ENCODE peak calls at places on chromosomes 3 and 15, in seven cellular contexts. D is AG10803, F is SW 1271, I is GM03348, J is pulmonary artery endothelial cell, R is memory B cell, Q is fibroblast of mammary gland. L is an unnamed sample.

GRCh38 chr3:178585439-178585838 is 49.2 kb downstream of the KCNMB2 start:
- DNase-seq in F (no peak), R (no peak), D (no peak), I (no peak), J (no peak), Q (no peak), L (no peak)

GRCh38 chr3:140022061-140022781 is 87.2 kb downstream of the CLSTN2 start:
- DNase-seq in I (no peak), J (no peak), D (no peak), F (no peak), R (no peak), Q (no peak), L (no peak)

GRCh38 chr3:156727519-156728205 is 53.3 kb downstream of the TIPARP start:
- DNase-seq in J (no peak), F (no peak), D (no peak), R (no peak), I (no peak), Q (peak; percentile 43), L (no peak)

GRCh38 chr3:12963869-12964712 is 109.1 kb downstream of the IQSEC1 start:
- DNase-seq in R (no peak), J (no peak), F (no peak), Q (peak; percentile 78), D (peak; percentile 65), I (peak; percentile 32), L (peak; percentile 43)

GRCh38 chr3:11317300-11317699 is 45.1 kb downstream of the ATG7 start:
- DNase-seq in R (no peak), D (no peak), Q (no peak), J (no peak), I (no peak), F (no peak), L (no peak)

GRCh38 chr3:116140100-116140689 is 305.1 kb downstream of the LSAMP start:
- DNase-seq in D (peak; percentile 47), R (no peak), J (no peak), F (no peak), I (peak; percentile 19), Q (peak; percentile 57), L (peak; percentile 47)

GRCh38 chr3:13262493-13263211 is 157.5 kb downstream of the NUP210 start:
- DNase-seq in D (no peak), R (no peak), J (no peak), I (no peak), F (no peak), Q (peak; percentile 4), L (no peak)

GRCh38 chr15:41891946-41892345 is 1.9 kb downstream of the SPTBN5 start:
- DNase-seq in J (no peak), F (no peak), R (no peak), I (no peak), Q (no peak), D (no peak), L (no peak)

GRCh38 chr3:100234364-100234763 is 26.4 kb upstream of the TBC1D23 start:
- DNase-seq in F (no peak), Q (no peak), D (no peak), J (no peak), I (no peak), R (no peak), L (no peak)

GRCh38 chr15:83612226-83612625 is 41.7 kb upstream of the ADAMTSL3 start:
- DNase-seq in F (no peak), J (no peak), I (no peak), R (no peak), Q (no peak), D (no peak), L (no peak)

GRCh38 chr3:123724306-123724705 is 139.5 kb upstream of the HACD2 start:
- DNase-seq in D (peak; percentile 49), F (no peak), J (no peak), Q (no peak), I (peak; percentile 42), R (no peak), L (peak; percentile 52)

GRCh38 chr15:32790352-32790999 is 72.7 kb downstream of the GREM1 start:
- DNase-seq in I (peak; percentile 27), D (peak; percentile 75), Q (peak; percentile 45), J (no peak), R (no peak), F (no peak), L (peak; percentile 79)

GRCh38 chr3:158057666-158058065 is 48.6 kb downstream of the SHOX2 start:
- DNase-seq in D (no peak), Q (peak; percentile 15), R (no peak), J (no peak), I (no peak), F (no peak), L (no peak)

GRCh38 chr3:126685493-126685892 is 18.5 kb upstream of the CHCHD6 start:
- DNase-seq in F (no peak), R (no peak), I (no peak), J (no peak), Q (peak; percentile 48), D (peak; percentile 45), L (no peak)

GRCh38 chr3:41304603-41305002 is 105.3 kb downstream of the CTNNB1 start:
- DNase-seq in F (no peak), D (peak; percentile 22), R (no peak), J (peak; percentile 27), I (peak; percentile 16), Q (peak; percentile 43), L (peak; percentile 15)

GRCh38 chr3:135083179-135083578 is 288.1 kb downstream of the EPHB1 start:
- DNase-seq in Q (no peak), R (no peak), J (no peak), I (no peak), D (no peak), F (no peak), L (no peak)

GRCh38 chr3:57079221-57079831 is 18.9 kb downstream of the SPATA12 start:
- DNase-seq in J (no peak), R (peak; percentile 33), Q (no peak), F (peak; percentile 8), D (peak; percentile 18), I (peak; percentile 88), L (no peak)

GRCh38 chr15:80242132-80242769 is 9.8 kb downstream of the CTXND1 start:
- DNase-seq in I (peak; percentile 58), D (peak; percentile 44), Q (peak; percentile 31), J (no peak), F (no peak), R (no peak), L (peak; percentile 24)

GRCh38 chr3:114052216-114052615 is 4.1 kb downstream of the CCDC191 start:
- DNase-seq in Q (peak; percentile 13), F (no peak), R (no peak), I (peak; percentile 8), D (peak; percentile 2), J (no peak), L (peak; percentile 11)

GRCh38 chr3:5019411-5020261 is 40.4 kb downstream of the BHLHE40 start:
- DNase-seq in R (no peak), J (no peak), I (no peak), F (no peak), D (no peak), Q (peak; percentile 42), L (no peak)

GRCh38 chr15:39156166-39156565 is 424.7 kb upstream of the THBS1 start:
- DNase-seq in R (no peak), Q (peak; percentile 94), F (no peak), I (peak; percentile 40), D (peak; percentile 74), J (no peak), L (no peak)

GRCh38 chr3:134144694-134145093 is 106.0 kb downstream of the RYK start:
- DNase-seq in I (no peak), Q (no peak), R (no peak), F (no peak), D (no peak), J (no peak), L (no peak)

GRCh38 chr3:66107855-66108254 is 69.1 kb upstream of the MAGI1 start:
- DNase-seq in D (peak; percentile 93), I (peak; percentile 73), F (no peak), R (no peak), Q (peak; percentile 79), J (no peak), L (peak; percentile 50)

GRCh38 chr3:69715204-69715603 is 24.1 kb upstream of the MITF start:
- DNase-seq in I (no peak), Q (no peak), R (no peak), F (no peak), J (no peak), D (no peak), L (no peak)

GRCh38 chr3:178170698-178171535 is 365.3 kb upstream of the KCNMB2 start:
- DNase-seq in J (peak; percentile 93), F (no peak), Q (peak; percentile 98), R (no peak), D (peak; percentile 85), I (peak; percentile 57), L (peak; percentile 86)

GRCh38 chr3:62277986-62278385 is 95.4 kb downstream of the FEZF2 start:
- DNase-seq in R (no peak), Q (peak; percentile 30), F (no peak), I (no peak), D (no peak), J (no peak), L (peak; percentile 1)

GRCh38 chr3:192902481-192903023 is 15.1 kb downstream of the MB21D2 start:
- DNase-seq in I (no peak), D (no peak), J (no peak), R (no peak), Q (no peak), F (no peak), L (no peak)

GRCh38 chr3:100928638-100929428 is 64.4 kb downstream of the ABI3BP start:
- DNase-seq in R (no peak), J (no peak), F (no peak), D (peak; percentile 90), Q (peak; percentile 100), I (peak; percentile 44), L (peak; percentile 95)

GRCh38 chr15:89362203-89363101 is 27.8 kb upstream of the POLG start:
- DNase-seq in I (no peak), J (no peak), F (no peak), R (no peak), D (no peak), Q (no peak), L (no peak)

GRCh38 chr15:57866149-57866736 is 159.7 kb downstream of the POLR2M start:
- DNase-seq in Q (peak; percentile 47), F (peak; percentile 7), R (peak; percentile 22), D (peak; percentile 37), I (peak; percentile 58), J (peak; percentile 13), L (peak; percentile 15)

GRCh38 chr15:23074684-23075083 is 35.3 kb upstream of the TUBGCP5 start:
- DNase-seq in D (peak; percentile 21), I (peak; percentile 28), F (no peak), J (no peak), Q (peak; percentile 2), R (no peak), L (no peak)

GRCh38 chr15:64006642-64007041 is 39.6 kb downstream of the DAPK2 start:
- DNase-seq in I (no peak), Q (no peak), J (no peak), F (no peak), D (no peak), R (no peak), L (no peak)